ENCODE peak calls at places on chromosome 12, in six cellular contexts. One of them, this sample, is unnamed.

GRCh38 chr12:115922952-115923564 is 354.4 kb downstream of the MED13L start:
- DNase-seq in T-helper 9 cell: no peak
- DNase-seq in activated effector memory CD4-positive, alpha-beta T cell treated with anti-CD3 and anti-CD28 coated beads, Interleukin-2, amount 50 U/mL, for 16 hours: no peak
- DNase-seq in Calu3: no peak
- DNase-seq in HT1080: peak; percentile 62
- DNase-seq in stromal cell of bone marrow: no peak
- DNase-seq in this sample: peak; percentile 48

GRCh38 chr12:109459247-109459646 is 17.9 kb downstream of the KCTD10 start:
- DNase-seq in T-helper 9 cell: no peak
- DNase-seq in activated effector memory CD4-positive, alpha-beta T cell treated with anti-CD3 and anti-CD28 coated beads, Interleukin-2, amount 50 U/mL, for 16 hours: no peak
- DNase-seq in Calu3: no peak
- DNase-seq in HT1080: no peak
- DNase-seq in stromal cell of bone marrow: no peak
- DNase-seq in this sample: no peak

GRCh38 chr12:68591716-68592437 is 18.8 kb upstream of the RAP1B start:
- DNase-seq in T-helper 9 cell: peak; percentile 12
- DNase-seq in activated effector memory CD4-positive, alpha-beta T cell treated with anti-CD3 and anti-CD28 coated beads, Interleukin-2, amount 50 U/mL, for 16 hours: no peak
- DNase-seq in Calu3: no peak
- DNase-seq in HT1080: no peak
- DNase-seq in stromal cell of bone marrow: no peak
- DNase-seq in this sample: no peak

GRCh38 chr12:26746315-26746714 is 86.7 kb downstream of the ITPR2 start:
- DNase-seq in T-helper 9 cell: no peak
- DNase-seq in activated effector memory CD4-positive, alpha-beta T cell treated with anti-CD3 and anti-CD28 coated beads, Interleukin-2, amount 50 U/mL, for 16 hours: no peak
- DNase-seq in Calu3: no peak
- DNase-seq in HT1080: peak; percentile 81
- DNase-seq in stromal cell of bone marrow: no peak
- DNase-seq in this sample: peak; percentile 66

GRCh38 chr12:19030603-19031002 is 98.9 kb upstream of the PLEKHA5 start:
- DNase-seq in T-helper 9 cell: no peak
- DNase-seq in activated effector memory CD4-positive, alpha-beta T cell treated with anti-CD3 and anti-CD28 coated beads, Interleukin-2, amount 50 U/mL, for 16 hours: no peak
- DNase-seq in Calu3: no peak
- DNase-seq in HT1080: no peak
- DNase-seq in stromal cell of bone marrow: no peak
- DNase-seq in this sample: peak; percentile 44

GRCh38 chr12:65911321-65911720 is 87.0 kb downstream of the HMGA2 start:
- DNase-seq in T-helper 9 cell: no peak
- DNase-seq in activated effector memory CD4-positive, alpha-beta T cell treated with anti-CD3 and anti-CD28 coated beads, Interleukin-2, amount 50 U/mL, for 16 hours: no peak
- DNase-seq in Calu3: peak; percentile 71
- DNase-seq in HT1080: peak; percentile 53
- DNase-seq in stromal cell of bone marrow: no peak
- DNase-seq in this sample: peak; percentile 40

GRCh38 chr12:120159509-120160237 is 34.8 kb downstream of the GCN1 start:
- DNase-seq in T-helper 9 cell: no peak
- DNase-seq in activated effector memory CD4-positive, alpha-beta T cell treated with anti-CD3 and anti-CD28 coated beads, Interleukin-2, amount 50 U/mL, for 16 hours: no peak
- DNase-seq in Calu3: no peak
- DNase-seq in HT1080: no peak
- DNase-seq in stromal cell of bone marrow: no peak
- DNase-seq in this sample: no peak

GRCh38 chr12:52658196-52658595 is 6.2 kb upstream of the KRT2 start:
- DNase-seq in T-helper 9 cell: no peak
- DNase-seq in activated effector memory CD4-positive, alpha-beta T cell treated with anti-CD3 and anti-CD28 coated beads, Interleukin-2, amount 50 U/mL, for 16 hours: no peak
- DNase-seq in Calu3: no peak
- DNase-seq in HT1080: no peak
- DNase-seq in stromal cell of bone marrow: no peak
- DNase-seq in this sample: no peak

GRCh38 chr12:57548488-57548887 is 1.4 kb upstream of the KIF5A start:
- DNase-seq in T-helper 9 cell: no peak
- DNase-seq in activated effector memory CD4-positive, alpha-beta T cell treated with anti-CD3 and anti-CD28 coated beads, Interleukin-2, amount 50 U/mL, for 16 hours: no peak
- DNase-seq in Calu3: no peak
- DNase-seq in HT1080: no peak
- DNase-seq in stromal cell of bone marrow: no peak
- DNase-seq in this sample: no peak

GRCh38 chr12:111034911-111035577 is 114.7 kb upstream of the MYL2 start:
- DNase-seq in T-helper 9 cell: no peak
- DNase-seq in activated effector memory CD4-positive, alpha-beta T cell treated with anti-CD3 and anti-CD28 coated beads, Interleukin-2, amount 50 U/mL, for 16 hours: peak; percentile 54
- DNase-seq in Calu3: no peak
- DNase-seq in HT1080: no peak
- DNase-seq in stromal cell of bone marrow: no peak
- DNase-seq in this sample: no peak

GRCh38 chr12:57085999-57086950 is 2.6 kb upstream of the NAB2 start:
- DNase-seq in T-helper 9 cell: peak; percentile 28
- DNase-seq in activated effector memory CD4-positive, alpha-beta T cell treated with anti-CD3 and anti-CD28 coated beads, Interleukin-2, amount 50 U/mL, for 16 hours: peak; percentile 84
- DNase-seq in Calu3: peak; percentile 62
- DNase-seq in HT1080: peak; percentile 76
- DNase-seq in stromal cell of bone marrow: peak; percentile 47
- DNase-seq in this sample: peak; percentile 39

GRCh38 chr12:94615284-94616216 is 34.8 kb downstream of the TMCC3 start:
- DNase-seq in T-helper 9 cell: no peak
- DNase-seq in activated effector memory CD4-positive, alpha-beta T cell treated with anti-CD3 and anti-CD28 coated beads, Interleukin-2, amount 50 U/mL, for 16 hours: no peak
- DNase-seq in Calu3: peak; percentile 61
- DNase-seq in HT1080: peak; percentile 91
- DNase-seq in stromal cell of bone marrow: peak; percentile 33
- DNase-seq in this sample: peak; percentile 90

GRCh38 chr12:71755146-71755892 is 656 bp downstream of the RAB21 start:
- DNase-seq in T-helper 9 cell: peak; percentile 55
- DNase-seq in activated effector memory CD4-positive, alpha-beta T cell treated with anti-CD3 and anti-CD28 coated beads, Interleukin-2, amount 50 U/mL, for 16 hours: peak; percentile 86
- DNase-seq in Calu3: peak; percentile 54
- DNase-seq in HT1080: peak; percentile 42
- DNase-seq in stromal cell of bone marrow: peak; percentile 44
- DNase-seq in this sample: peak; percentile 48

This sample was measured in PC-3.